ENCODE peak calls at places on chromosomes 3 and 15, in ten cellular contexts. F, L, X, U, W, R, T, A, G and H are unnamed samples.
A peak's percentile ranks its signal among the peaks of the same experiment; 100 is the strongest.

GRCh38 chr15:67290319-67290718 is 35.7 kb downstream of the IQCH start:
- DNase-seq in F (peak; percentile 29), L (no peak), A (no peak), X (no peak), T (no peak), U (no peak), R (no peak), G (no peak), W (no peak), H (peak; percentile 20)

GRCh38 chr3:84717894-84718293 is 240.9 kb upstream of the CADM2 start:
- DNase-seq in L (no peak), F (no peak), R (no peak), W (no peak), T (no peak), X (no peak), U (no peak), G (no peak), A (no peak), H (no peak)

GRCh38 chr3:134959516-134959915 is 164.5 kb downstream of the EPHB1 start:
- DNase-seq in U (no peak), L (no peak), X (no peak), F (no peak), W (peak; percentile 65), R (no peak), T (no peak), G (no peak), A (no peak), H (no peak)

GRCh38 chr3:147890114-147890513 is 480.9 kb downstream of the ZIC1 start:
- DNase-seq in R (no peak), L (no peak), T (no peak), F (no peak), X (no peak), W (no peak), A (no peak), G (no peak), U (no peak), H (no peak)

GRCh38 chr3:163929253-163929652 is 1149.0 kb downstream of the SI start:
- DNase-seq in T (no peak), U (no peak), W (no peak), X (no peak), F (no peak), A (no peak), L (no peak), G (no peak), R (no peak), H (no peak)

GRCh38 chr3:192843742-192844350 is 73.8 kb downstream of the MB21D2 start:
- DNase-seq in F (no peak), U (no peak), A (no peak), R (no peak), W (no peak), G (no peak), L (no peak), T (no peak), X (no peak), H (no peak)

GRCh38 chr3:106049876-106050275 is 181.1 kb upstream of the CBLB start:
- DNase-seq in R (no peak), U (no peak), T (no peak), F (no peak), X (no peak), W (no peak), L (no peak), G (no peak), A (no peak), H (peak; percentile 63)

GRCh38 chr3:190697901-190698300 is 164.6 kb downstream of the GMNC start:
- DNase-seq in U (peak; percentile 4), W (no peak), R (no peak), T (no peak), X (no peak), F (peak; percentile 76), G (no peak), A (no peak), L (no peak), H (peak; percentile 82)

GRCh38 chr3:64621726-64622400 is 65.9 kb downstream of the ADAMTS9 start:
- DNase-seq in T (no peak), X (no peak), F (no peak), W (no peak), U (no peak), A (no peak), G (no peak), R (no peak), L (no peak), H (peak; percentile 4)

GRCh38 chr3:129224984-129225393 is 24.4 kb upstream of the COPG1 start:
- DNase-seq in W (no peak), G (peak; percentile 89), U (no peak), T (peak; percentile 96), F (peak; percentile 88), A (peak; percentile 91), L (peak; percentile 87), R (peak; percentile 85), X (peak; percentile 87), H (peak; percentile 75)

GRCh38 chr3:38084019-38084968 is 45.3 kb downstream of the DLEC1 start:
- DNase-seq in T (no peak), L (no peak), U (peak; percentile 16), A (peak; percentile 77), F (peak; percentile 51), X (no peak), G (peak; percentile 42), R (no peak), W (peak; percentile 21), H (peak; percentile 31)

GRCh38 chr3:194286747-194287146 is 64.4 kb downstream of the CPN2 start:
- DNase-seq in F (no peak), R (no peak), T (no peak), L (no peak), U (no peak), W (peak; percentile 97), G (peak; percentile 4), A (peak; percentile 49), X (no peak), H (no peak)

GRCh38 chr15:90930861-90931629 is 1.3 kb downstream of the HDDC3 start:
- DNase-seq in U (no peak), L (no peak), G (no peak), T (no peak), W (no peak), A (no peak), X (no peak), F (peak; percentile 48), R (peak; percentile 32), H (peak; percentile 35)

GRCh38 chr3:18870642-18871041 is 277.7 kb upstream of the KCNH8 start:
- DNase-seq in U (no peak), W (no peak), A (no peak), R (no peak), T (no peak), X (no peak), L (no peak), G (no peak), F (no peak), H (no peak)

GRCh38 chr3:18868911-18869689 is 279.2 kb upstream of the KCNH8 start:
- DNase-seq in X (no peak), W (no peak), A (no peak), F (no peak), R (no peak), T (no peak), U (no peak), G (no peak), L (no peak), H (no peak)

GRCh38 chr3:18870074-18870640 is 278.2 kb upstream of the KCNH8 start:
- DNase-seq in U (no peak), A (no peak), W (no peak), R (no peak), L (no peak), X (no peak), F (no peak), T (no peak), G (no peak), H (no peak)

GRCh38 chr3:18872466-18872865 is 275.8 kb upstream of the KCNH8 start:
- DNase-seq in R (no peak), X (no peak), U (no peak), A (no peak), F (no peak), W (no peak), T (no peak), L (no peak), G (no peak), H (no peak)
- TF ChIP-seq CTCF in R (no peak), X (no peak), U (no peak), A (no peak), F (no peak), W (no peak), T (no peak), L (no peak), G (no peak), H (no peak)

GRCh38 chr15:75205064-75205395 is 3.3 kb downstream of the C15orf39 start:
- DNase-seq in L (no peak), W (no peak), T (no peak), U (no peak), A (no peak), X (no peak), G (no peak), R (no peak), F (no peak), H (no peak)
- H3K4me3 ChIP-seq in L (peak overlapping the region; percentile 99), W (no peak overlapping the region), T (no peak overlapping the region), U (no peak overlapping the region), A (no peak overlapping the region), X (no peak overlapping the region), G (no peak overlapping the region), R (no peak overlapping the region), F (no peak overlapping the region), H (no peak overlapping the region)

GRCh38 chr3:80855482-80855881 is 906.0 kb downstream of the GBE1 start:
- DNase-seq in A (no peak), W (no peak), T (no peak), X (no peak), U (no peak), R (no peak), L (no peak), G (no peak), F (no peak), H (no peak)
- TF ChIP-seq CTCF in A (no peak), W (no peak), T (no peak), X (no peak), U (no peak), R (no peak), L (no peak), G (no peak), F (no peak), H (no peak)

DNA sequence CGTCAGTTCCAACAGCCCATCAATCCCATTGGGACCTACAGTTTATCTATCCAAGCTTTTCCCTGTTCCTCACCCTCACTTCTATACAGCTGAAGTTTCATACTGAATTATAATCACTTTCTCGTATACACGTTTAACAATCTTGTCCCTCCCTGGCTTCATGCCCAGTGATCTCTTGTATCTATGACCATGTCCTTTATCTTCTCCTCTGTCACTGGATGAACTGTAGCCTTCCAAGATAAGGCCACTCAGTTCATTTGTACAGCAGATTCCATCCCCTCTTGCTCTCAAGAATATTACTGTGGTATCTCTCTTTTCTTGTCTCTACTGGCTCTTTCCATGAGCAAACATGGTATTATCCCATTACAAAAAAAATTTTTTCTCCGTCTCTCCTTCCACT is 9.2 kb downstream of the CTNNB1 start:
- DNase-seq in U (no peak), A (no peak), F (no peak), L (no peak), T (no peak), X (no peak), G (no peak), R (no peak), W (no peak), H (no peak)
- H3K4me3 ChIP-seq in U (no peak overlapping the region), A (no peak overlapping the region), F (no peak overlapping the region), L (no peak overlapping the region), T (no peak overlapping the region), X (no peak overlapping the region), G (no peak overlapping the region), R (no peak overlapping the region), W (no peak overlapping the region), H (no peak overlapping the region)

DNA sequence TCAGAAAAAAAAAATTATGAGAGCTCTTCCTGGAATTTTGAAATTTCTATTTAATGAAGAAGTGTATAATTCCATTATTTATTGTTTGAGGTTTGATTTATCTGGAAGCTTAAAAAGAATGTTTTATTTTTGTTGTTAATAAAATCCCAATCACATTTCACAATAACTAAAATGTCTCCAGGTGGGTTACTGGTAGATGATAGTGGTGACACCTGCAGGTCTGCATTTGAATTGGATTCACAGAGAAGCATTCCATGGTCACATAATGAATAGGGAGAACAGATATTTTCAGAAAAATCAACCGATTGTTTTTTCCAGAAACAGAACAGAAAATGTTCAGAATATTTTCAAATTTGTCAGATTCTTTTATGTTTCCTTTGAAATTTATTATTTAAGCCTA is 48.3 kb downstream of the ASB7 start:
- DNase-seq in G (no peak), F (no peak), L (no peak), X (no peak), U (no peak), W (no peak), T (no peak), R (no peak), A (no peak), H (no peak)
- TF ChIP-seq CTCF in G (no peak), F (no peak), L (no peak), X (no peak), U (no peak), W (peak; percentile 26), T (no peak), R (no peak), A (no peak), H (peak; percentile 4)